ENCODE peak calls at places on chromosomes 3 and 15, in five cellular contexts. Y is gastrocnemius medialis; O is CD8-positive, alpha-beta T cell; F is IMR-90; B is CD8-positive, alpha-beta memory T cell. W is an unnamed sample. For H3K4me1, the result is how much of the 10 kb centered on the place peaks cover.

GRCh38 chr3:58416191-58416590 is 17.4 kb downstream of the PDHB start:
- DNase-seq in Y (no peak), O (no peak), F (no peak), B (no peak), W (no peak)

GRCh38 chr3:138642927-138643253 is 34.3 kb downstream of the FAIM start:
- DNase-seq in Y (no peak), O (no peak), F (no peak), B (no peak), W (no peak)

GRCh38 chr15:91694131-91694828 is 159.2 kb upstream of the SLCO3A1 start:
- DNase-seq in Y (peak), O (no peak), F (peak), B (no peak), W (peak)

GRCh38 chr3:11514191-11514770 is 129.4 kb downstream of the VGLL4 start:
- DNase-seq in Y (peak), O (no peak), F (peak), B (no peak), W (no peak)

GRCh38 chr3:157370867-157371266 is 65.8 kb upstream of the PTX3 start:
- DNase-seq in Y (no peak), O (no peak), F (no peak), B (no peak), W (no peak)

GRCh38 chr3:25348996-25349576 is 79.0 kb upstream of the RARB start:
- DNase-seq in Y (no peak), O (no peak), F (no peak), B (no peak), W (no peak)

GRCh38 chr3:143443851-143444331 is 324.3 kb downstream of the CHST2 start:
- DNase-seq in Y (peak), O (no peak), F (peak), B (no peak), W (peak)

GRCh38 chr3:109985942-109986555 is 648.7 kb upstream of the DPPA4 start:
- DNase-seq in Y (no peak), O (no peak), F (peak), B (no peak), W (no peak)

GRCh38 chr15:79050341-79050740 is 40.2 kb downstream of the RASGRF1 start:
- DNase-seq in Y (no peak), O (no peak), F (no peak), B (no peak), W (no peak)

GRCh38 chr15:77044228-77045042 is 26.5 kb downstream of the TSPAN3 start:
- DNase-seq in Y (no peak), O (no peak), F (no peak), B (no peak), W (no peak)

GRCh38 chr3:169750665-169751064 is 14.2 kb downstream of the TERC start:
- DNase-seq in Y (no peak), O (no peak), F (no peak), B (no peak), W (no peak)

GRCh38 chr3:27681249-27681748 is 40.8 kb downstream of the EOMES start:
- DNase-seq in Y (no peak), O (peak), F (peak), B (peak), W (no peak)

GRCh38 chr15:100330629-100331215 is 11.1 kb downstream of the ADAMTS17 start:
- DNase-seq in Y (no peak), O (peak), F (no peak), B (peak), W (no peak)

GRCh38 chr3:164231718-164232117 is 846.6 kb downstream of the SI start:
- DNase-seq in Y (no peak), O (no peak), F (no peak), B (no peak), W (no peak)

GRCh38 chr3:109178701-109179100 is 42.2 kb downstream of the C3orf85 start:
- DNase-seq in Y (no peak), O (no peak), F (no peak), B (no peak), W (no peak)

GRCh38 chr3:151037746-151038145 is 47.7 kb upstream of the MED12L start:
- DNase-seq in Y (no peak), O (no peak), F (peak), B (no peak), W (no peak)

GRCh38 chr3:49844464-49845183 is 11.7 kb downstream of the TRAIP start:
- DNase-seq in Y (no peak), O (no peak), F (no peak), B (no peak), W (no peak)

GRCh38 chr15:85781099-85781498 is 13.6 kb downstream of the KLHL25 start:
- DNase-seq in Y (no peak), O (no peak), F (no peak), B (no peak), W (no peak)

GRCh38 chr3:116444819-116445290 is 432 bp downstream of the LSAMP start:
- DNase-seq in Y (no peak), O (no peak), F (no peak), B (no peak), W (no peak)

GRCh38 chr3:13927295-13927694 is 47.4 kb upstream of the WNT7A start:
- DNase-seq in Y (no peak), O (no peak), F (peak), B (no peak), W (no peak)

GRCh38 chr3:3998140-3998977 is 199.1 kb downstream of the LRRN1 start:
- DNase-seq in Y (no peak), O (peak), F (no peak), B (peak), W (no peak)

GRCh38 chr3:51949121-51949520 is 6.1 kb upstream of the GPR62 start:
- DNase-seq in Y (no peak), O (no peak), F (no peak), B (no peak), W (no peak)

GRCh38 chr3:143972155-143972494 is 502 bp downstream of the DIPK2A start:
- DNase-seq in Y (no peak), O (no peak), F (no peak), B (no peak), W (no peak)

GRCh38 chr3:87856126-87856525 is 202.7 kb downstream of the CGGBP1 start:
- DNase-seq in Y (no peak), O (no peak), F (no peak), B (no peak), W (no peak)

GRCh38 chr3:150759319-150759718 is 3.6 kb downstream of the SIAH2 start:
- DNase-seq in Y (no peak), O (no peak), F (no peak), B (no peak), W (no peak)

GRCh38 chr3:137110392-137110996 is 152.7 kb downstream of the IL20RB start:
- DNase-seq in Y (no peak), O (no peak), F (peak), B (no peak), W (no peak)

GRCh38 chr3:15467227-15468181 is 40.1 kb downstream of the EAF1 start:
- DNase-seq in Y (peak), O (no peak), F (no peak), B (no peak), W (no peak)

GRCh38 chr15:47961401-47962090 is 159.2 kb upstream of the SLC24A5 start:
- DNase-seq in Y (no peak), O (no peak), F (no peak), B (no peak), W (no peak)

GRCh38 chr3:124467980-124468902 is 262.0 kb upstream of the UMPS start:
- DNase-seq in Y (no peak), O (no peak), F (peak), B (no peak), W (no peak)

GRCh38 chr15:94119923-94120775 is 111.2 kb upstream of the MCTP2 start:
- DNase-seq in Y (peak), O (peak), F (peak), B (peak), W (peak)

GRCh38 chr3:114218578-114219185 is 18.7 kb downstream of the ZNF80 start:
- DNase-seq in Y (no peak), O (peak), F (no peak), B (no peak), W (no peak)

GRCh38 chr3:114218006-114218405 is 19.4 kb downstream of the ZNF80 start:
- DNase-seq in Y (no peak), O (no peak), F (no peak), B (no peak), W (no peak)

GRCh38 chr3:114214542-114215341 is 22.6 kb downstream of the ZNF80 start:
- DNase-seq in Y (no peak), O (peak), F (no peak), B (peak), W (no peak)

GRCh38 chr3:114217266-114217665 is 20.1 kb downstream of the ZNF80 start:
- DNase-seq in Y (no peak), O (no peak), F (no peak), B (no peak), W (no peak)

GRCh38 chr3:114216186-114216970 is 21.0 kb downstream of the ZNF80 start:
- DNase-seq in Y (no peak), O (no peak), F (peak), B (no peak), W (no peak)
- H3K4me1 ChIP-seq in Y (under half), O (half or more), F (under half), B (half or more), W (under half)

GRCh38 chr15:90413411-90414379 is 25.7 kb downstream of the IQGAP1 start:
- DNase-seq in Y (no peak), O (no peak), F (peak), B (no peak), W (no peak)

GRCh38 chr15:90411176-90411575 is 23.1 kb downstream of the IQGAP1 start:
- DNase-seq in Y (no peak), O (no peak), F (no peak), B (no peak), W (no peak)

GRCh38 chr15:90408657-90409056 is 20.6 kb downstream of the IQGAP1 start:
- DNase-seq in Y (no peak), O (no peak), F (no peak), B (no peak), W (no peak)

GRCh38 chr15:90414408-90415028 is 26.5 kb downstream of the IQGAP1 start:
- DNase-seq in Y (no peak), O (no peak), F (peak), B (no peak), W (no peak)

GRCh38 chr15:90412356-90413194 is 24.5 kb downstream of the IQGAP1 start:
- DNase-seq in Y (no peak), O (no peak), F (peak), B (no peak), W (no peak)
- H3K4me1 ChIP-seq in Y (half or more), O (under half), F (under half), B (half or more), W (under half)

GRCh38 chr3:10187295-10187876 is 22.7 kb downstream of the IRAK2 start:
- DNase-seq in Y (no peak), O (no peak), F (no peak), B (no peak), W (no peak)
- H3K4me1 ChIP-seq in Y (under half), O (half or more), F (under half), B (half or more), W (under half)

GRCh38 chr15:69343133-69343532 is 44.4 kb downstream of the PAQR5 start:
- DNase-seq in Y (no peak), O (no peak), F (no peak), B (no peak), W (no peak)
- H3K4me1 ChIP-seq in Y (under half), O (under half), F (under half), B (under half), W (under half)